ENCODE peak calls at places on chromosomes 1 and 21, in eight cellular contexts. M is psoas muscle, U is WERI-Rb-1, V is nephron progenitor cell, Y is fibroblast of lung, S is AG09309, J is HCT116, W is left lung. D is an unnamed sample.

GRCh38 chr1:212010004-212010403 is 25.4 kb downstream of the INTS7 start:
- DNase-seq in V (no peak), W (no peak), Y (no peak), S (no peak), U (no peak), M (no peak), J (no peak), D (no peak)

GRCh38 chr1:164688791-164689190 is 129.8 kb downstream of the PBX1 start:
- DNase-seq in Y (no peak), U (no peak), V (no peak), M (no peak), S (no peak), J (no peak), W (no peak), D (no peak)

GRCh38 chr1:9376430-9376829 is 83.7 kb downstream of the SPSB1 start:
- DNase-seq in U (no peak), J (no peak), Y (peak; percentile 25), V (no peak), S (no peak), W (no peak), M (no peak), D (no peak)

GRCh38 chr1:36653850-36654249 is 171.1 kb upstream of the CSF3R start:
- DNase-seq in S (no peak), M (peak; percentile 24), U (no peak), J (no peak), W (no peak), Y (peak; percentile 8), V (no peak), D (peak; percentile 48)

GRCh38 chr1:8815582-8816285 is 1.7 kb downstream of the RERE start:
- DNase-seq in M (no peak), U (no peak), Y (peak; percentile 53), V (no peak), J (no peak), W (no peak), S (no peak), D (no peak)

GRCh38 chr21:40680311-40680710 is 166.6 kb downstream of the DSCAM start:
- DNase-seq in Y (no peak), S (no peak), U (no peak), W (no peak), M (no peak), J (no peak), V (no peak), D (no peak)

GRCh38 chr1:207309775-207310273 is 11.7 kb upstream of the CD55 start:
- DNase-seq in W (peak; percentile 44), J (peak; percentile 50), M (peak; percentile 24), Y (peak; percentile 90), V (no peak), U (peak; percentile 50), S (no peak), D (no peak)

GRCh38 chr21:42799516-42799915 is 79.8 kb downstream of the WDR4 start:
- DNase-seq in M (no peak), S (no peak), J (no peak), V (no peak), U (no peak), W (no peak), Y (no peak), D (no peak)

GRCh38 chr1:38929476-38929875 is 12.2 kb downstream of the RHBDL2 start:
- DNase-seq in W (no peak), V (peak; percentile 21), U (no peak), M (no peak), J (no peak), S (no peak), Y (peak; percentile 26), D (peak; percentile 14)

GRCh38 chr1:17167783-17168479 is 37.0 kb upstream of the PADI1 start:
- DNase-seq in S (peak; percentile 64), U (no peak), J (no peak), M (no peak), W (no peak), V (no peak), Y (peak; percentile 94), D (no peak)

GRCh38 chr21:37455504-37455911 is 88.9 kb downstream of the DYRK1A start:
- DNase-seq in M (no peak), S (no peak), U (no peak), V (no peak), Y (no peak), J (no peak), W (no peak), D (no peak)

GRCh38 chr21:39316062-39316461 is 2.6 kb upstream of the BRWD1 start:
- DNase-seq in V (no peak), W (no peak), Y (no peak), U (no peak), J (no peak), M (no peak), S (no peak), D (no peak)

GRCh38 chr1:116951175-116951935 is 41.6 kb downstream of the PTGFRN start:
- DNase-seq in Y (peak; percentile 94), V (no peak), J (no peak), W (peak; percentile 72), U (no peak), M (peak; percentile 39), S (peak; percentile 34), D (no peak)

GRCh38 chr1:10217748-10218441 is 7.5 kb downstream of the KIF1B start:
- DNase-seq in M (no peak), Y (peak; percentile 54), J (no peak), W (no peak), V (no peak), S (no peak), U (no peak), D (no peak)

GRCh38 chr1:223331929-223332328 is 32.0 kb downstream of the SUSD4 start:
- DNase-seq in W (no peak), M (no peak), V (no peak), Y (peak; percentile 89), S (no peak), J (peak; percentile 2), U (no peak), D (no peak)

GRCh38 chr1:216566809-216567208 is 143.6 kb upstream of the USH2A start:
- DNase-seq in V (no peak), S (no peak), M (no peak), J (no peak), Y (peak; percentile 8), W (no peak), U (peak; percentile 46), D (no peak)

GRCh38 chr1:110864260-110864659 is 8.7 kb upstream of the CD53 start:
- DNase-seq in S (no peak), J (no peak), Y (no peak), U (no peak), W (no peak), V (no peak), M (no peak), D (no peak)

GRCh38 chr1:197343663-197344273 is 75.7 kb downstream of the CRB1 start:
- DNase-seq in U (no peak), M (peak; percentile 23), W (no peak), V (no peak), J (no peak), Y (no peak), S (no peak), D (no peak)

GRCh38 chr1:42171679-42172266 is 7.2 kb upstream of the GUCA2A start:
- DNase-seq in J (no peak), U (no peak), M (no peak), W (no peak), V (no peak), Y (no peak), S (no peak), D (no peak)

GRCh38 chr21:44637018-44637850 is at the start of gene KRTAP10-10:
- DNase-seq in S (no peak), J (no peak), U (peak; percentile 45), W (no peak), V (no peak), M (no peak), Y (no peak), D (no peak)

GRCh38 chr1:41713557-41714327 is 205.0 kb downstream of the HIVEP3 start:
- DNase-seq in W (no peak), J (no peak), S (peak; percentile 46), Y (peak; percentile 92), U (peak; percentile 43), M (no peak), V (peak; percentile 38), D (no peak)

DNA sequence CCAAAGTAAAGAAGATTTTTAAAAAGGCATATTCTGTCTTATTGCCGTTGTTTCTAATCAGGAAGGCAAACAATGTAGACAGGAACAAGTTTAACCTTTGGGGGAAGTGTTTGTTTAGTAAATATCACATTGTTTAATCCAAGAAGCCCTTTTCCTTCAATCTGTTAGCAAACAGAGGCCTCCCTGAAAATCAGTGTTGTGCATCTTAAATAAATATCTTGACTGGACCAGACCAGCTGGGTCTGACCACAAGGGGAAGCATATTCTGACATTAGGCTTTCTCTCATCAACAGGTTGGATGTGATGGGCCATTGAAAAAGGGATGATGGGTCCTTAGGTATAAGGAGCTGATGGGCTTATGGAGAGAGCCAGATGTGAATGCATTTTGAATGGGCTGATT is 81.8 kb upstream of the SGIP1 start:
- DNase-seq in M (no peak), V (no peak), U (no peak), S (no peak), W (no peak), J (no peak), Y (no peak), D (no peak)
- TF ChIP-seq CTCF in M (no peak), V (no peak), U (peak; percentile 1), S (no peak), W (no peak), J (peak; percentile 15), Y (no peak), D (no peak)

GRCh38 chr1:82090104-82090503 is 289.4 kb downstream of the ADGRL2 start:
- DNase-seq in J (no peak), S (no peak), V (no peak), M (no peak), Y (no peak), W (no peak), U (no peak), D (no peak)
- TF ChIP-seq CTCF in J (peak; percentile 13), S (peak; percentile 24), V (peak; percentile 32), M (no peak), Y (peak; percentile 27), W (peak; percentile 38), U (no peak), D (peak; percentile 12)

DNA sequence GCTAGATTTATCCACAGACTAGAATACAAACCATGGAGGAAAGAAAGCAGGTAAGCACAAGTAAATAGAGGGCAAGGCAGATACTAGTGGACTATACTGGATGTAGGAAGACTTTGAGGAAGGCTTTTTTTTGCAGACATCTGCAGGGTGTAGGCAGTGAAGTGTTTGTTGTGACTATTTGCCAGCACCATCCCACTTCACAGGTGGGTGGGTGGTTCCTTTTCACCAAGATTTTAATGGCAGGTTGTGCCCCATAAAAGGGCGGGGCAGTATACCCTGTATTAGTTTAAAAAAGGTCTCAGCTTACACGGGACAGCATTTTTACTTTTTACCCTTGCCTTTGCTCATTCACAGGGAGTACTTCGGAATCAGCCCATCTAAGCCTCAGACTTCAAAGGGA is 100.6 kb downstream of the FGGY start:
- DNase-seq in U (no peak), J (no peak), W (no peak), V (no peak), M (no peak), S (no peak), Y (no peak), D (no peak)
- TF ChIP-seq CTCF in U (no peak), J (no peak), W (no peak), V (no peak), M (no peak), S (no peak), Y (no peak), D (no peak)

DNA sequence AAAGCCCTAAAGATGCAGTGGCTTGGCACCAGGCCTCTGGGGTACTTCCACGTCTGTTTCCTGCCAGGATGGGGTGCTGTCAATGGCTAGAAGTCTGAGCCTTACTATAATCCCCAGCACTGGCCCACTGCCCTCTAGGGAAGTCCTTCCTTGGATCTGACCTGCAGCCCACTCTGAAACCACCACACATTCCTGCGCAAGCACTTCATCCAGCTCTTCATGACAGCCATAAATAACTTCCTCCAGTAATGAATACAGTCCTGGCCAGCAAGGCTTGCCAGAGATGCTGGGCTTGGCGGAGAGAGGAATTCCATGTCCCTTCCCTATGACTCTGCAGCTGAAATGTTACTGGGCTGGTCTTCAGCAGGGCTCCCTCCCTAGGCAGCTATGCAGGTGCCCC is 32.6 kb downstream of the ALPL start:
- DNase-seq in M (peak; percentile 50), W (no peak), U (no peak), Y (peak; percentile 94), S (peak; percentile 57), J (no peak), V (no peak), D (peak; percentile 45)
- TF ChIP-seq CTCF in M (no peak), W (no peak), U (no peak), Y (no peak), S (no peak), J (no peak), V (no peak), D (no peak)

D was measured in heart right ventricle.